ENCODE peak calls at places on chromosomes 2 and 18, in ten cellular contexts. M is ovary; Y is neuronal stem cell; I is GM23248; L is colonic mucosa; C is PC-9; F is SJSA1; O is Karpas-422; K is HepG2; H is naive thymus-derived CD4-positive, alpha-beta T cell. V is an unnamed sample.

GRCh38 chr2:202418027-202418426 is 41.9 kb downstream of the BMPR2 start:
- DNase-seq in M (no peak), Y (no peak), I (no peak), L (no peak), C (no peak), F (no peak), O (no peak), K (no peak), H (no peak), V (no peak)

GRCh38 chr2:37894601-37895000 is 30.5 kb upstream of the RMDN2 start:
- DNase-seq in M (no peak), Y (no peak), I (peak), L (no peak), C (no peak), F (peak), O (no peak), K (no peak), H (no peak), V (peak)

GRCh38 chr2:45205985-45206384 is 196.7 kb upstream of the SIX2 start:
- DNase-seq in M (no peak), Y (no peak), I (no peak), L (no peak), C (no peak), F (no peak), O (no peak), K (no peak), H (no peak), V (no peak)

GRCh38 chr2:181683518-181684453 is 3.5 kb upstream of the NEUROD1 start:
- DNase-seq in M (no peak), Y (peak), I (peak), L (no peak), C (no peak), F (peak), O (no peak), K (no peak), H (no peak), V (peak)

GRCh38 chr18:55324166-55324565 is 263.8 kb downstream of the TCF4 start:
- DNase-seq in M (no peak), Y (no peak), I (no peak), L (no peak), C (no peak), F (no peak), O (no peak), K (no peak), H (no peak), V (no peak)

GRCh38 chr2:59691518-59692190 is 861.8 kb downstream of the BCL11A start:
- DNase-seq in M (no peak), Y (no peak), I (no peak), L (no peak), C (no peak), F (no peak), O (no peak), K (peak), H (no peak), V (no peak)

GRCh38 chr2:45821558-45822271 is 170.2 kb downstream of the PRKCE start:
- DNase-seq in M (peak), Y (no peak), I (peak), L (peak), C (peak), F (peak), O (no peak), K (peak), H (no peak), V (peak)

GRCh38 chr2:230719340-230719739 is 6.7 kb downstream of the CAB39 start:
- DNase-seq in M (no peak), Y (no peak), I (no peak), L (no peak), C (no peak), F (no peak), O (no peak), K (no peak), H (no peak), V (no peak)

GRCh38 chr2:176710657-176711197 is 441.5 kb downstream of the MTX2 start:
- DNase-seq in M (no peak), Y (no peak), I (no peak), L (no peak), C (no peak), F (no peak), O (no peak), K (no peak), H (no peak), V (peak)

GRCh38 chr18:79631761-79632446 is 47.7 kb upstream of the CTDP1 start:
- DNase-seq in M (no peak), Y (no peak), I (no peak), L (no peak), C (no peak), F (no peak), O (no peak), K (no peak), H (no peak), V (no peak)

GRCh38 chr18:12652861-12653401 is 5.0 kb downstream of the SPIRE1 start:
- DNase-seq in M (no peak), Y (no peak), I (peak), L (no peak), C (no peak), F (peak), O (no peak), K (peak), H (no peak), V (no peak)
- H3K27ac ChIP-seq in M (no peak), Y (no peak), I (peak), L (no peak), C (no peak), F (no peak), O (no peak), K (no peak), H (no peak), V (no peak)

DNA sequence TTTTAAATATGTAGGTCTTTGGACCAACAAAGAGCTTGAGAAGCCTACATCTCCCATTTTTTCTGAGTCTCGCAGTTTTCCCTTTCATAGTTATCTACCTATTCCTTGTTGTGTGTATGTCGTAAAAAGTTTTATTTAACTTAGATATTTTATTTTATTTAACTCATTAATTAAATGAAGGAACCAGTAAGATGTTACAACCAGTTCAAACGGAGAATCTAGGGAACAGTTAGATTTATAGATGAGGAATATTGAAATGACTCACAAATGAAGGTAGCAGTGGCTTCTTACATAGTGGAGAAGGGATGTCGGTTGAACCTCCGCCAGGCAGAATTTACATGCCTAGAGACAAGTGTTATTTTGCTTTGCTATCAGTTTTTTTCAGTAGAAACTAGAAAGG is 48.5 kb upstream of the ZNF638 start:
- DNase-seq in M (no peak), Y (no peak), I (no peak), L (no peak), C (no peak), F (no peak), O (no peak), K (no peak), H (no peak), V (no peak)
- H3K4me3 ChIP-seq in M (no peak), Y (no peak), I (no peak), L (no peak), C (no peak), F (no peak), O (no peak), K (no peak), H (no peak), V (no peak)

DNA sequence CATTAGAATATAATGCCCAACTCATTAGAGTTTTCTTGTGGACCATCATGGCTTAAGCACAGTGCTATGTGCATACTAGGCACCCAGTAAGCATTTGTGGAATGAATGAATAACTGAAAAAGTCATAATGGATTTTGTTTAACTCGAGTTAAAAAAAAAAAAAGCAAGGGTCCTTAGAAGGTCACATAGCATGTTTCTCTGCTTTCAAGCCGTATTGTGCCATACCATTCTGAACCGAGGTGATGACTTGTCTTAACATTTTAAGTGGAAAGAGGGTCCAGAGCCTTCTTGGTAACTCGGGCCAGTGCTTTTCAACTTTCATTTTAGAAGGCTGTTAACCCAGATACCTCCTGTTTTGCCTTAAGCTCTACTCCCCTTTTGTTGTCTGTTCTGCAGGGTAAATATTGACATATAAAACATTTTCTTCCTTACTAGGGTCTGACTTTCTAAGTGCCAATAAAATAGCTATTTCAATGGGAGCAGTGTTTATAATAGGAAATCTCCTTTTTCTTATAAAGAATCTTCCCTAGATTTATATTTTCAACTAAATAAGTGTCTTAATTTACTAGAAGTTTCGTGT is 787 bp upstream of the ADGRF3 start:
- DNase-seq in M (no peak), Y (no peak), I (peak), L (no peak), C (no peak), F (peak), O (peak), K (no peak), H (no peak), V (peak)
- H3K27ac ChIP-seq in M (no peak), Y (no peak), I (peak), L (peak), C (peak), F (peak), O (peak), K (peak), H (peak), V (peak)

DNA sequence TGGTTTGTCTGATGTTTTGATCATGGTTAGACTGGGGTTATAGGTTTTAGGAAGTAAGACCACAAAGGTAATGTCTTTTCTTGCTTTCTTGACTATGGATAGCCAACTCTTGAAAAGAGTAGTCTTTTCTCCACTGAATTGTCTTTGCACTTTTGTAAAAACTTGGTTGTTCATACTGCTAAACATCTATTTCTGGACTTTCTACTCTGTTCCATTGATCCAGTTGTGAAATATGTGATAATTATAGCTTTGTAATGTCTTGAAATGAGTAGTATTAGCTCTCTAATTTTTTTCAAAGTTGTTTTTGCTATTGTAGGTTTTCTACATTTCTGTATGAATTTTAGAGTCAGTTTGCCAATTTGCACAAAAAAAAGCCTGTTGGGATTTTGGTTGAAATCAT is 13.1 kb upstream of the UGT1A9 start:
- DNase-seq in M (no peak), Y (no peak), I (no peak), L (no peak), C (peak), F (no peak), O (no peak), K (no peak), H (no peak), V (no peak)
- H3K4me3 ChIP-seq in M (no peak), Y (no peak), I (no peak), L (no peak), C (no peak), F (no peak), O (no peak), K (no peak), H (no peak), V (no peak)

GRCh38 chr2:66189598-66189997 is 245.3 kb upstream of the MEIS1 start:
- DNase-seq in M (no peak), Y (no peak), I (peak), L (no peak), C (no peak), F (no peak), O (no peak), K (no peak), H (no peak), V (no peak)

GRCh38 chr2:66185497-66186034 is 249.4 kb upstream of the MEIS1 start:
- DNase-seq in M (no peak), Y (no peak), I (no peak), L (no peak), C (no peak), F (no peak), O (no peak), K (no peak), H (no peak), V (no peak)
- H3K27ac ChIP-seq in M (no peak), Y (no peak), I (no peak), L (no peak), C (no peak), F (no peak), O (no peak), K (no peak), H (no peak), V (no peak)

GRCh38 chr2:168490015-168490874 is 34.2 kb downstream of the CERS6 start:
- DNase-seq in M (no peak), Y (no peak), I (peak), L (no peak), C (no peak), F (peak), O (no peak), K (peak), H (peak), V (peak)

GRCh38 chr2:168495524-168495923 is 39.5 kb downstream of the CERS6 start:
- DNase-seq in M (no peak), Y (no peak), I (no peak), L (no peak), C (no peak), F (no peak), O (no peak), K (no peak), H (no peak), V (no peak)

GRCh38 chr2:168494190-168494711 is 38.2 kb downstream of the CERS6 start:
- DNase-seq in M (no peak), Y (no peak), I (peak), L (peak), C (no peak), F (no peak), O (peak), K (peak), H (no peak), V (no peak)

GRCh38 chr2:168486440-168486839 is 30.4 kb downstream of the CERS6 start:
- DNase-seq in M (no peak), Y (no peak), I (no peak), L (no peak), C (no peak), F (no peak), O (no peak), K (no peak), H (no peak), V (no peak)

GRCh38 chr2:168490916-168491605 is 35.0 kb downstream of the CERS6 start:
- DNase-seq in M (no peak), Y (no peak), I (peak), L (no peak), C (no peak), F (no peak), O (no peak), K (no peak), H (no peak), V (no peak)
- H3K4me3 ChIP-seq in M (no peak), Y (no peak), I (peak), L (no peak), C (no peak), F (no peak), O (no peak), K (peak), H (peak), V (no peak)

DNA sequence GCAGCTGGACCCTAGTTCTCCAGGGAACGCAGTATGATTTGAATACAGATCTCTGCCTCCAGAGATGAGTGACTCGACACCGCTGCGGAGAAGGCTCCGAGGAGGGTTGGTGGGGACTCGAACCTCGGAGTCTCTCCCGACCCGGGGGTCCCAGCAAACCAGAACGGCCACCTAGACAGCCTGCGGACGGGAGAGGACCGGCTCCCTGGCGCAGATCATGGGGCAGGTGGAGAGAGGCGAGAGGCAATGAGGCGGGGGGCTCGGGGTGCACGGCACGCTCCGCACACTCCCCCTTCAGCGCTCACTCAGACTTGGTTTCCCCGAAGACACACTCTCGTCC is 12.6 kb downstream of the DYSF start:
- DNase-seq in M (no peak), Y (no peak), I (no peak), L (no peak), C (no peak), F (no peak), O (no peak), K (no peak), H (no peak), V (no peak)
- H3K27ac ChIP-seq in M (no peak), Y (no peak), I (no peak), L (no peak), C (no peak), F (no peak), O (no peak), K (no peak), H (no peak), V (no peak)

DNA sequence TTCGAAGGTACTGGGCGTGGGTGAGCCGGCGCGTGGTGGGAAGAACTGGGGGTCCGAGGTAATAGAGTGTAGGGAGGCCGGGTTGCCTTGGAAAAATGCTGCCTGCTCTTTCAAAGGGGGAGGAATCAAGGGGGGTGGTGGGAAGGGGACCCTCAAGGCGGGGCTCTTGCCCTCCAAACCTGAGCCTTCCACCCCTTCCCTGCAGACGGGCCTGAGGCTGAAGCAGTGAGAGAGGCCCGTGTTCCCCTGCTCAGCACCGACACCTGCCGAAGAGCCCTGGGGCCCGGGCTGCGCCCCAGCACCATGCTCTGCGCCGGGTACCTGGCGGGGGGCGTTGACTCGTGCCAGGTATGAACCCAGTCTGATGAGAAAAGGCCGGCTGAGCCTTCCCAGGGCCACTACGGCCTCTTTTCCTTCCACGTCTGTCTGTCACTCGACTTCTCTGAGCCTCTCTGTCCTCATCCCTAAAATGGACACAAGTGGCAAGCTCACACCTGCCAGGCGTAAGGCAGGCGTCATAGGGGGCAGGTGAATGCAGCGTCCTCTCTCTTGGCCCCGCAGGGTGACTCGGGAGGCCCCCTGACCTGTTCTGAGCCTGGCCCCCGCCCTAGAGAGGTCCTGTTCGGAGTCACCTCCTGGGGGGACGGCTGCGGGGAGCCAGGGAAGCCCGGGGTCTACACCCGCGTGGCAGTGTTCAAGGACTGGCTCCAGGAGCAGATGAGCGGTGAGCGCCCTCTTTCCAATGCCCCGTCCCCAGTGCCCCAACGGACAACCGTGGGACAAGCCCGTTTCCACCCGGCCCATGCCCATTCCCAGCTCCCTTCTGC is 2.9 kb downstream of the PRSS56 start:
- DNase-seq in M (no peak), Y (no peak), I (no peak), L (no peak), C (no peak), F (no peak), O (no peak), K (no peak), H (no peak), V (no peak)
- H3K4me3 ChIP-seq in M (no peak), Y (no peak), I (no peak), L (no peak), C (no peak), F (no peak), O (no peak), K (peak), H (no peak), V (no peak)

DNA sequence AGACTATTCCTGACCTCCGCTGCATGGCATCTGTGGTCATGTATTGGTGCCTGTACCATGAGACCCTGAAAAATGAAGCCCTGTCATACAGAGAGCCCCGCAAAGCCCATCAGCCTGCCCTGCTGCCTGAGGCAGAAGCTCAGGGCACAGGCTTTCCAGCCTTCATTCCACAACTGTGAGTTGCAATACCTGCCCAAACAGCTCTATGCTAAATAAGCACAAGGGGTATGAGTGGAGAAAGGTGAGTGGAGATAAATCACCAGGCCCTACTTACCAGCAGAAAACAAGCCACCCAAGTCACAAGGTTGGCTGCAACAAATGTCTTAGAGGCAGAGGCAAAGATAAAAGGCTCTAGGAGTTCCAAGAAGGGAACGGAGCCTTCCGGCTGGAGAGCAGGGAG is 277.4 kb downstream of the TNS1 start:
- DNase-seq in M (no peak), Y (no peak), I (no peak), L (no peak), C (no peak), F (no peak), O (no peak), K (no peak), H (no peak), V (no peak)
- H3K27ac ChIP-seq in M (no peak), Y (no peak), I (no peak), L (no peak), C (no peak), F (no peak), O (no peak), K (no peak), H (no peak), V (no peak)

V was measured in astrocyte.